ENCODE peak calls at places on chromosome 22, in nine cellular contexts. One of them, this sample, is unnamed.

GRCh38 chr22:22397292-22397870 is 111.2 kb downstream of the ZNF280B start:
- DNase-seq in OCI-LY7: peak
- DNase-seq in kidney epithelial cell: peak
- DNase-seq in sigmoid colon: peak
- DNase-seq in brain microvascular endothelial cell: no peak
- DNase-seq in colonic mucosa: no peak
- DNase-seq in MM.1S: no peak
- DNase-seq in A549: peak
- DNase-seq in BJ: no peak
- DNase-seq in this sample: peak

GRCh38 chr22:19514831-19515565 is 9.2 kb downstream of the CLDN5 start:
- DNase-seq in kidney epithelial cell: no peak
- DNase-seq in sigmoid colon: no peak
- DNase-seq in BJ: no peak
- DNase-seq in colonic mucosa: no peak
- DNase-seq in A549: no peak
- DNase-seq in OCI-LY7: no peak
- DNase-seq in brain microvascular endothelial cell: peak
- DNase-seq in MM.1S: no peak
- DNase-seq in this sample: no peak

GRCh38 chr22:38758276-38758945 is 2.6 kb upstream of the SUN2 start:
- DNase-seq in OCI-LY7: no peak
- DNase-seq in brain microvascular endothelial cell: no peak
- DNase-seq in BJ: no peak
- DNase-seq in A549: no peak
- DNase-seq in kidney epithelial cell: no peak
- DNase-seq in sigmoid colon: no peak
- DNase-seq in MM.1S: no peak
- DNase-seq in colonic mucosa: no peak
- DNase-seq in this sample: no peak

GRCh38 chr22:39283312-39284141 is 35.9 kb downstream of the RPL3 start:
- DNase-seq in A549: no peak
- DNase-seq in brain microvascular endothelial cell: no peak
- DNase-seq in MM.1S: no peak
- DNase-seq in BJ: no peak
- DNase-seq in sigmoid colon: no peak
- DNase-seq in colonic mucosa: no peak
- DNase-seq in OCI-LY7: no peak
- DNase-seq in kidney epithelial cell: no peak
- DNase-seq in this sample: no peak

GRCh38 chr22:20498913-20499312 is 3.3 kb upstream of the KLHL22 start:
- DNase-seq in A549: no peak
- DNase-seq in BJ: no peak
- DNase-seq in OCI-LY7: no peak
- DNase-seq in MM.1S: no peak
- DNase-seq in sigmoid colon: no peak
- DNase-seq in brain microvascular endothelial cell: no peak
- DNase-seq in colonic mucosa: no peak
- DNase-seq in kidney epithelial cell: no peak
- DNase-seq in this sample: no peak

GRCh38 chr22:33451851-33452469 is 393.8 kb upstream of the SYN3 start:
- DNase-seq in kidney epithelial cell: no peak
- DNase-seq in BJ: no peak
- DNase-seq in MM.1S: no peak
- DNase-seq in sigmoid colon: no peak
- DNase-seq in brain microvascular endothelial cell: peak
- DNase-seq in colonic mucosa: no peak
- DNase-seq in A549: no peak
- DNase-seq in OCI-LY7: no peak
- DNase-seq in this sample: no peak

GRCh38 chr22:22558972-22559603 is at the start of gene PRAME:
- DNase-seq in OCI-LY7: peak
- DNase-seq in A549: peak
- DNase-seq in sigmoid colon: no peak
- DNase-seq in kidney epithelial cell: no peak
- DNase-seq in colonic mucosa: peak
- DNase-seq in MM.1S: peak
- DNase-seq in BJ: no peak
- DNase-seq in brain microvascular endothelial cell: peak
- DNase-seq in this sample: no peak

GRCh38 chr22:38949889-38950405 is 7.5 kb upstream of the APOBEC3A start:
- DNase-seq in BJ: no peak
- DNase-seq in colonic mucosa: no peak
- DNase-seq in sigmoid colon: peak
- DNase-seq in MM.1S: no peak
- DNase-seq in OCI-LY7: no peak
- DNase-seq in brain microvascular endothelial cell: no peak
- DNase-seq in kidney epithelial cell: no peak
- DNase-seq in A549: no peak
- DNase-seq in this sample: no peak

GRCh38 chr22:27107824-27108223 is 450.4 kb downstream of the MIAT start:
- DNase-seq in MM.1S: no peak
- DNase-seq in BJ: peak
- DNase-seq in sigmoid colon: peak
- DNase-seq in OCI-LY7: no peak
- DNase-seq in A549: peak
- DNase-seq in kidney epithelial cell: peak
- DNase-seq in brain microvascular endothelial cell: peak
- DNase-seq in colonic mucosa: peak
- DNase-seq in this sample: peak

GRCh38 chr22:48404004-48404403 is 1423.7 kb downstream of the BRD1 start:
- DNase-seq in colonic mucosa: no peak
- DNase-seq in brain microvascular endothelial cell: no peak
- DNase-seq in MM.1S: no peak
- DNase-seq in BJ: no peak
- DNase-seq in sigmoid colon: no peak
- DNase-seq in A549: no peak
- DNase-seq in kidney epithelial cell: no peak
- DNase-seq in OCI-LY7: no peak
- DNase-seq in this sample: no peak

GRCh38 chr22:28141614-28142013 is 222.6 kb upstream of the PITPNB start:
- DNase-seq in brain microvascular endothelial cell: peak
- DNase-seq in A549: no peak
- DNase-seq in BJ: peak
- DNase-seq in sigmoid colon: no peak
- DNase-seq in kidney epithelial cell: peak
- DNase-seq in OCI-LY7: no peak
- DNase-seq in colonic mucosa: no peak
- DNase-seq in MM.1S: no peak
- DNase-seq in this sample: no peak

GRCh38 chr22:40116496-40117200 is 61.1 kb upstream of the TNRC6B start:
- DNase-seq in brain microvascular endothelial cell: no peak
- DNase-seq in OCI-LY7: no peak
- DNase-seq in MM.1S: no peak
- DNase-seq in colonic mucosa: no peak
- DNase-seq in kidney epithelial cell: no peak
- DNase-seq in A549: no peak
- DNase-seq in BJ: no peak
- DNase-seq in sigmoid colon: no peak
- DNase-seq in this sample: no peak

GRCh38 chr22:35380537-35381423 is at the start of gene HMOX1:
- DNase-seq in BJ: peak
- DNase-seq in kidney epithelial cell: no peak
- DNase-seq in A549: peak
- DNase-seq in sigmoid colon: peak
- DNase-seq in brain microvascular endothelial cell: peak
- DNase-seq in colonic mucosa: peak
- DNase-seq in OCI-LY7: peak
- DNase-seq in MM.1S: peak
- DNase-seq in this sample: peak

GRCh38 chr22:17842386-17842785 is 68.1 kb upstream of the BID start:
- DNase-seq in OCI-LY7: no peak
- DNase-seq in brain microvascular endothelial cell: no peak
- DNase-seq in MM.1S: peak
- DNase-seq in A549: no peak
- DNase-seq in sigmoid colon: peak
- DNase-seq in kidney epithelial cell: no peak
- DNase-seq in colonic mucosa: no peak
- DNase-seq in BJ: no peak
- DNase-seq in this sample: no peak

GRCh38 chr22:38180841-38181452 is 683 bp downstream of the PLA2G6 start:
- DNase-seq in brain microvascular endothelial cell: no peak
- DNase-seq in colonic mucosa: peak
- DNase-seq in MM.1S: peak
- DNase-seq in OCI-LY7: peak
- DNase-seq in kidney epithelial cell: no peak
- DNase-seq in A549: no peak
- DNase-seq in BJ: no peak
- DNase-seq in sigmoid colon: no peak
- DNase-seq in this sample: peak

GRCh38 chr22:44314425-44315067 is 1.8 kb upstream of the SHISAL1 start:
- DNase-seq in MM.1S: no peak
- DNase-seq in brain microvascular endothelial cell: no peak
- DNase-seq in colonic mucosa: no peak
- DNase-seq in OCI-LY7: no peak
- DNase-seq in BJ: no peak
- DNase-seq in sigmoid colon: no peak
- DNase-seq in A549: no peak
- DNase-seq in kidney epithelial cell: no peak
- DNase-seq in this sample: no peak

GRCh38 chr22:23762866-23763578 is at the start of gene C22orf15:
- DNase-seq in brain microvascular endothelial cell: no peak
- DNase-seq in colonic mucosa: no peak
- DNase-seq in A549: no peak
- DNase-seq in BJ: no peak
- DNase-seq in kidney epithelial cell: no peak
- DNase-seq in MM.1S: no peak
- DNase-seq in sigmoid colon: no peak
- DNase-seq in OCI-LY7: no peak
- DNase-seq in this sample: no peak
- H3K4me3 ChIP-seq in brain microvascular endothelial cell: no peak
- H3K4me3 ChIP-seq in colonic mucosa: no peak
- H3K4me3 ChIP-seq in A549: no peak
- H3K4me3 ChIP-seq in BJ: peak
- H3K4me3 ChIP-seq in kidney epithelial cell: no peak
- H3K4me3 ChIP-seq in MM.1S: no peak
- H3K4me3 ChIP-seq in sigmoid colon: peak
- H3K4me3 ChIP-seq in OCI-LY7: peak
- H3K4me3 ChIP-seq in this sample: no peak

DNA sequence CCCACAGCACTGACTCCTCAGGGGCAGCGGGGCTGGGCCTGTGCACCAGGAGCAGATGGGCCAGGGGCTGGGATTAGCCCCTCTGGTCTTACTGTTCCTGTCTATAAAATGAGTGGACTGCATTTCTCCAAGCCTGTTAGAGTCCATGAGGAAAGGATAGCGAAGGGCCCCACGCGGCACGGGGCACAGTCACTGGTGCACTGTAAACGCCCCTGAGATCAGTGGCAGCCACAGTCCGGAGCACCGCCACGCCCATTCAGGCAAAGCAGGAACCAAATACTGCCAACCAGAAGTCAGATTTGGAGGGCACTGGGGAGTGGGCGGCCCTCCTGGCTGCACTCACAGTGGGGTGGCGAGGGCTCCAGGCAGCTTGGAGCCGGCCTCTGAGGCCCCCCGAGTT is 387.5 kb downstream of the TBC1D22A start:
- DNase-seq in brain microvascular endothelial cell: no peak
- DNase-seq in OCI-LY7: no peak
- DNase-seq in sigmoid colon: no peak
- DNase-seq in MM.1S: no peak
- DNase-seq in colonic mucosa: no peak
- DNase-seq in A549: no peak
- DNase-seq in kidney epithelial cell: no peak
- DNase-seq in BJ: no peak
- DNase-seq in this sample: no peak
- TF ChIP-seq CTCF in brain microvascular endothelial cell: no peak
- TF ChIP-seq CTCF in OCI-LY7: no peak
- TF ChIP-seq CTCF in sigmoid colon: no peak
- TF ChIP-seq CTCF in MM.1S: no peak
- TF ChIP-seq CTCF in colonic mucosa: no peak
- TF ChIP-seq CTCF in A549: no peak
- TF ChIP-seq CTCF in kidney epithelial cell: no peak
- TF ChIP-seq CTCF in BJ: no peak
- TF ChIP-seq CTCF in this sample: no peak

GRCh38 chr22:41752011-41752975 is 48.2 kb upstream of the CCDC134 start:
- DNase-seq in A549: no peak
- DNase-seq in colonic mucosa: no peak
- DNase-seq in sigmoid colon: no peak
- DNase-seq in OCI-LY7: peak
- DNase-seq in MM.1S: peak
- DNase-seq in kidney epithelial cell: no peak
- DNase-seq in BJ: no peak
- DNase-seq in brain microvascular endothelial cell: no peak
- DNase-seq in this sample: no peak
- H3K4me3 ChIP-seq in A549: no peak
- H3K4me3 ChIP-seq in colonic mucosa: no peak
- H3K4me3 ChIP-seq in sigmoid colon: no peak
- H3K4me3 ChIP-seq in OCI-LY7: no peak
- H3K4me3 ChIP-seq in MM.1S: peak
- H3K4me3 ChIP-seq in kidney epithelial cell: no peak
- H3K4me3 ChIP-seq in BJ: no peak
- H3K4me3 ChIP-seq in brain microvascular endothelial cell: no peak
- H3K4me3 ChIP-seq in this sample: no peak

GRCh38 chr22:24768537-24769374 is 5.8 kb downstream of the PIWIL3 start:
- DNase-seq in OCI-LY7: peak
- DNase-seq in A549: peak
- DNase-seq in MM.1S: peak
- DNase-seq in brain microvascular endothelial cell: peak
- DNase-seq in colonic mucosa: peak
- DNase-seq in sigmoid colon: peak
- DNase-seq in BJ: no peak
- DNase-seq in kidney epithelial cell: no peak
- DNase-seq in this sample: peak
- TF ChIP-seq CTCF in OCI-LY7: peak
- TF ChIP-seq CTCF in A549: peak
- TF ChIP-seq CTCF in MM.1S: peak
- TF ChIP-seq CTCF in brain microvascular endothelial cell: peak
- TF ChIP-seq CTCF in colonic mucosa: peak
- TF ChIP-seq CTCF in sigmoid colon: peak
- TF ChIP-seq CTCF in BJ: peak
- TF ChIP-seq CTCF in kidney epithelial cell: peak
- TF ChIP-seq CTCF in this sample: no peak

DNA sequence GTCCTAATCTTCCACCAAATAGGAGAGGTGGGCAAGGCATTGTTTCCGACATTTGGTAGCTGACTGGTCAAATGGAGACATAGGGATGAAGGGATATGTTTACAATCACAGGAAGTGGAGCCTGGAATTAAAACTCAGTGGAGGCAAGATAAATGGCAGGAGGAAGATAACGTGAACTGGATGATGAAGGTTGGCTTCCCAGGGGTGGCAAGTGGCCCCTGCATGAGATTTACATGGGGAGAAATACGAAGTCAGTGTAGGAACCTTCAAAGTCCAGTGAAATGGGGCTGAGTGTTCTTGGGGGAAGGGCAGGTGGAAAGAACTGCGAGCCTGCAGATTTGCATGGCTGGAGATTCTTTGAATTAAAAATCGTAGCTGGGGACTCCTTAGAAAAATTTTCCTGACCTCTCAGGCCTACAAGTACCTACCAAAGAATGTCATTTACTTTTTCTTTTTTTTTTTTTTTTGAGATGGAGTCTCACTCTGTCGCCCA is 724 bp upstream of the FOXRED2 start:
- DNase-seq in BJ: no peak
- DNase-seq in OCI-LY7: no peak
- DNase-seq in colonic mucosa: no peak
- DNase-seq in MM.1S: no peak
- DNase-seq in A549: no peak
- DNase-seq in kidney epithelial cell: no peak
- DNase-seq in sigmoid colon: no peak
- DNase-seq in brain microvascular endothelial cell: no peak
- DNase-seq in this sample: no peak
- H3K4me3 ChIP-seq in BJ: no peak
- H3K4me3 ChIP-seq in OCI-LY7: peak
- H3K4me3 ChIP-seq in colonic mucosa: peak
- H3K4me3 ChIP-seq in MM.1S: peak
- H3K4me3 ChIP-seq in A549: peak
- H3K4me3 ChIP-seq in kidney epithelial cell: no peak
- H3K4me3 ChIP-seq in sigmoid colon: peak
- H3K4me3 ChIP-seq in brain microvascular endothelial cell: no peak
- H3K4me3 ChIP-seq in this sample: no peak

GRCh38 chr22:16717699-16718558 is 107.3 kb downstream of the XKR3 start:
- DNase-seq in colonic mucosa: no peak
- DNase-seq in BJ: no peak
- DNase-seq in A549: no peak
- DNase-seq in sigmoid colon: no peak
- DNase-seq in OCI-LY7: no peak
- DNase-seq in MM.1S: no peak
- DNase-seq in brain microvascular endothelial cell: no peak
- DNase-seq in kidney epithelial cell: no peak
- DNase-seq in this sample: no peak
- TF ChIP-seq CTCF in colonic mucosa: no peak
- TF ChIP-seq CTCF in BJ: no peak
- TF ChIP-seq CTCF in A549: no peak
- TF ChIP-seq CTCF in sigmoid colon: no peak
- TF ChIP-seq CTCF in OCI-LY7: no peak
- TF ChIP-seq CTCF in MM.1S: no peak
- TF ChIP-seq CTCF in brain microvascular endothelial cell: no peak
- TF ChIP-seq CTCF in kidney epithelial cell: peak
- TF ChIP-seq CTCF in this sample: no peak

This sample was measured in lower leg skin.